ENCODE peak calls at places on chromosome 5, in four cellular contexts. C is breast epithelium, R is DND-41, B is ovary. U is an unnamed sample.

GRCh38 chr5:109630109-109630508 is 59.6 kb upstream of the MAN2A1 start:
- DNase-seq in C (no peak), R (no peak), B (no peak), U (no peak)

GRCh38 chr5:170508036-170508435 is 4.2 kb downstream of the KCNIP1 start:
- DNase-seq in C (no peak), R (no peak), B (no peak), U (no peak)

GRCh38 chr5:96997265-96997859 is 61.5 kb downstream of the LNPEP start:
- DNase-seq in C (no peak), R (peak; percentile 32), B (no peak), U (no peak)

GRCh38 chr5:29885595-29885994 is 1307.9 kb upstream of the CDH6 start:
- DNase-seq in C (no peak), R (no peak), B (no peak), U (peak; percentile 4)

GRCh38 chr5:135457424-135458071 is 5.4 kb upstream of the TIFAB start:
- DNase-seq in C (peak; percentile 62), R (peak; percentile 68), B (peak; percentile 26), U (peak; percentile 82)

GRCh38 chr5:17132444-17133083 is 84.9 kb upstream of the BASP1 start:
- DNase-seq in C (no peak), R (no peak), B (no peak), U (no peak)

GRCh38 chr5:82277613-82277986 is 554 bp downstream of the RPS23 start:
- DNase-seq in C (no peak), R (no peak), B (no peak), U (no peak)

GRCh38 chr5:146306838-146307237 is 31.8 kb upstream of the POU4F3 start:
- DNase-seq in C (no peak), R (no peak), B (no peak), U (no peak)

GRCh38 chr5:35436441-35437057 is 181.1 kb upstream of the SPEF2 start:
- DNase-seq in C (no peak), R (no peak), B (no peak), U (no peak)

GRCh38 chr5:119554597-119554996 is 74.8 kb upstream of the FAM170A start:
- DNase-seq in C (no peak), R (no peak), B (no peak), U (no peak)

GRCh38 chr5:126198509-126198908 is 224.7 kb upstream of the GRAMD2B start:
- DNase-seq in C (no peak), R (no peak), B (no peak), U (no peak)

GRCh38 chr5:146620663-146621051 is 104.7 kb upstream of the GPR151 start:
- DNase-seq in C (no peak), R (no peak), B (no peak), U (no peak)

GRCh38 chr5:151171521-151171920 is 13.9 kb upstream of the ANXA6 start:
- DNase-seq in C (no peak), R (no peak), B (no peak), U (no peak)

GRCh38 chr5:53126514-53126913 is 17.0 kb upstream of the MOCS2 start:
- DNase-seq in C (no peak), R (no peak), B (no peak), U (no peak)

DNA sequence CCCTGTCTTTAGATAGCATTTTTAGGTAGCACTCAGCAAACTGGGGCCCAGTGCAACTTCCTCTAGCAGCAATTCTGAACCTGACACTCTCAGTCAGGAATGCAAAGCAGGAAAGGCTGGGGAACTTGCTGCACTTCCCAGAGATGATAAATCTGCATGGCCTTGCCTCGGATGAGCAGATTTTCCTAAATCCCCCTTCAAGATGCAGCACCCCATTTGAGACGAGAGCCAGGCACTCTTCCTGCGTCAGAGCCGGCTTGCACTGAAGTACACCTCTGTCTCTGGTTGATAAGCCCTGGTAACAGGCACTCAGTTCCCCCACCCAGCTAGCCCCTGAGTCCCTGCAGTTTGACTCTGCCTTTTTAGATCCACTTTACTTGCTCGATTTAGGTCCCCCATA is 296.7 kb upstream of the PANK3 start:
- DNase-seq in C (no peak), R (no peak), B (no peak), U (no peak)
- H3K4me1 ChIP-seq in C (no peaks in the 10 kb centered on the region), R (peaks cover 17% of the 10 kb centered on the region), B (no peaks in the 10 kb centered on the region), U (peaks cover 10% of the 10 kb centered on the region)

DNA sequence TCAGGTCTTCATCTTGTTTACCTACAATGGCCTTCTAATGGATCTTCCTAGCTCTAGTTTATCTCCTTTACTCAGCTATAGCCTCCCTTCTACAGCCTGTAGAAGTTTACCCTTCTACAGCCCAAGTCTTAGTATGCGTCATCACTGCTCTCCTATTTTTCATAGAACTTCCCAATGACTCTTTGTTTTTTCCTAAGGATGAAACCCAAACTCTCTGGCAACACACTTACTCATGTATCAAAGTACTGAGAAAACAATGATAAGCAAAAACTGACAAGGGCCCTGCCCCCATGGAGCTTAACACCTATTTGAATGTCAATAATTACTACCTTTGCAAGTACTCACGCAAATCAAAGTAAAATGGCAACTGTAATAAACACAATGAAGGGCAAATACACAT is 33.7 kb downstream of the LEAP2 start:
- DNase-seq in C (no peak), R (no peak), B (no peak), U (no peak)
- H3K27ac ChIP-seq in C (no peak overlapping the region), R (no peak overlapping the region), B (no peak overlapping the region), U (no peak overlapping the region)

GRCh38 chr5:100551183-100551582 is 16.0 kb downstream of the FAM174A start:
- DNase-seq in C (no peak), R (no peak), B (no peak), U (no peak)
- TF ChIP-seq CTCF in C (no peak), R (no peak), B (no peak), U (no peak)

GRCh38 chr5:94705427-94705826 is 87.0 kb downstream of the SLF1 start:
- DNase-seq in C (no peak), R (no peak), B (no peak), U (no peak)
- H3K4me1 ChIP-seq in C (no peaks in the 10 kb centered on the region), R (no peaks in the 10 kb centered on the region), B (no peaks in the 10 kb centered on the region), U (peaks cover 5% of the 10 kb centered on the region)

DNA sequence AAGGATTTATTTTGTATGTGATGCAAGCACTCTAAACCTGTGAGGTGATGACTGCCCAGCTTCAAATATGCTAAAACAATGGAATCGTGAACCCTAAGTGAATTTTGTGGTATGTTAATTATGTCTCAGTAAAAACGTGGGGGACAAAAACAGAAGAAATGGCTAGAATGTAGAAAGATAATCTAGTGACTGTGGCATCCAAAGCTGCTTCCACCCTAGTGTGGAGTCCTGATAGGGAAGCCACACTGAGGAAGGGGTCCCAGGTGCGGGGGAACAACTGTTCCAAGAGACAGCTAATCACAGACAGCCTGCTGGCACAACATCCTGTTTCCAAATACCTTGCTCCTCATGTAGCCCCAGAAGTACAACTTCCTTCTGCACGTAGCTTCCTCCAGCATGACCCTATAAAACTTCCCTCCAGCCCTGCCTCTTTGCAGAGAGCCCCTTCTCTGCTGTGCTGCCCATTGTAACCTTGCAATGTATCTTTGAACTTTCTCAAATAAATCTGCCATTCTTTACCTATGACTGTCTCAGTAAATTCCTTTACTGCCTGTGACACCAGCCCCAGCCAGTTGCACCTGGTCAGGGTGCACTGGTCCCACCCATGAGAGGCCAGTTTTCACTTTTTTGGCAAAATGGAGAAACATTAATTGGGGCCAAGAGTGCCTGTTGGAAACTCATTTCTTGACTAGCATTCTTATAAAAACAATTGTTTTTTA is 4.9 kb downstream of the GMCL2 start:
- DNase-seq in C (no peak), R (no peak), B (no peak), U (no peak)
- H3K27ac ChIP-seq in C (no peak overlapping the region), R (no peak overlapping the region), B (no peak overlapping the region), U (no peak overlapping the region)

GRCh38 chr5:133247881-133248642 is 196.2 kb downstream of the HSPA4 start:
- DNase-seq in C (no peak), R (no peak), B (no peak), U (peak; percentile 24)
- TF ChIP-seq CTCF in C (no peak), R (no peak), B (no peak), U (peak; percentile 28)